ENCODE peak calls at places on chromosomes 13 and 19, in six cellular contexts. G is sciatic nerve; P is EL; K is activated naive CD4-positive, alpha-beta T cell treated with anti-CD3 and anti-CD28 coated beads for 36 hours; T is HuH-7.5; W is occipital lobe. D is an unnamed sample.

GRCh38 chr13:34667356-34668218 is 274.5 kb upstream of the NBEA start:
- DNase-seq in T (no peak), P (no peak), G (no peak), K (no peak), W (peak), D (no peak)

GRCh38 chr19:13079542-13079986 is 23.1 kb downstream of the LYL1 start:
- DNase-seq in W (no peak), T (no peak), P (no peak), G (no peak), K (no peak), D (no peak)

GRCh38 chr19:1875646-1876493 is 9.4 kb downstream of the ABHD17A start:
- DNase-seq in W (peak), G (peak), P (peak), T (peak), K (peak), D (peak)

GRCh38 chr13:25890671-25891212 is 161.1 kb downstream of the SHISA2 start:
- DNase-seq in K (no peak), G (no peak), P (no peak), T (no peak), W (no peak), D (no peak)

GRCh38 chr19:35267818-35268545 is 780 bp upstream of the USF2 start:
- DNase-seq in K (peak), G (peak), T (peak), P (peak), W (no peak), D (peak)

GRCh38 chr13:56917966-56918365 is 222.8 kb upstream of the PRR20A start:
- DNase-seq in P (no peak), W (no peak), G (no peak), K (no peak), T (no peak), D (no peak)

GRCh38 chr19:3440082-3440481 is 40.2 kb downstream of the SMIM24 start:
- DNase-seq in T (peak), K (peak), W (no peak), P (peak), G (no peak), D (no peak)

GRCh38 chr13:108917581-108917980 is 288.2 kb downstream of the MYO16 start:
- DNase-seq in T (no peak), K (no peak), W (no peak), G (no peak), P (peak), D (no peak)

GRCh38 chr19:35247526-35248309 is 1.1 kb upstream of the LSR start:
- DNase-seq in K (peak), W (no peak), T (peak), G (no peak), P (peak), D (no peak)

GRCh38 chr13:77919351-77920294 is 992 bp upstream of the EDNRB start:
- DNase-seq in P (peak), T (peak), G (peak), K (no peak), W (no peak), D (no peak)

GRCh38 chr13:26679945-26680516 is 80.6 kb downstream of the GPR12 start:
- DNase-seq in T (no peak), W (no peak), G (no peak), P (no peak), K (no peak), D (peak)

GRCh38 chr19:10820173-10820572 is 15.8 kb downstream of the TMED1 start:
- DNase-seq in P (peak), T (peak), W (no peak), G (no peak), K (peak), D (no peak)

GRCh38 chr19:14476663-14477401 is 1.7 kb upstream of the PTGER1 start:
- DNase-seq in P (peak), W (no peak), K (no peak), G (no peak), T (peak), D (no peak)

GRCh38 chr19:43699506-43700367 is 16.1 kb upstream of the IRGC start:
- DNase-seq in P (peak), G (peak), T (no peak), K (peak), W (no peak), D (no peak)

GRCh38 chr19:4712771-4713170 is 10.9 kb downstream of the DPP9 start:
- DNase-seq in W (no peak), P (no peak), K (no peak), G (no peak), T (no peak), D (no peak)

GRCh38 chr13:52001120-52001731 is 10.0 kb downstream of the ATP7B start:
- DNase-seq in P (peak), T (no peak), W (no peak), G (no peak), K (no peak), D (no peak)

GRCh38 chr13:78382481-78382880 is 220.9 kb downstream of the POU4F1 start:
- DNase-seq in W (no peak), K (no peak), G (no peak), T (no peak), P (no peak), D (no peak)

GRCh38 chr19:2253106-2254051 is 2.8 kb downstream of the JSRP1 start:
- DNase-seq in G (no peak), W (no peak), P (no peak), K (peak), T (peak), D (no peak)

GRCh38 chr19:15280915-15281683 is 48.9 kb upstream of the EPHX3 start:
- DNase-seq in G (peak), K (no peak), T (no peak), P (peak), W (peak), D (no peak)

GRCh38 chr19:17751912-17752273 is 616 bp downstream of the FCHO1 start:
- DNase-seq in T (no peak), G (no peak), P (no peak), K (no peak), W (no peak), D (no peak)

GRCh38 chr13:53242015-53242414 is 213.4 kb downstream of the OLFM4 start:
- DNase-seq in K (no peak), P (no peak), W (no peak), T (no peak), G (no peak), D (no peak)

GRCh38 chr13:112144616-112145220 is 77.8 kb downstream of the SOX1 start:
- DNase-seq in G (no peak), T (no peak), P (no peak), K (no peak), W (no peak), D (no peak)

GRCh38 chr19:51240866-51241265 is 10.0 kb upstream of the SIGLECL1 start:
- DNase-seq in W (no peak), T (no peak), P (no peak), G (no peak), K (no peak), D (no peak)

GRCh38 chr19:40377876-40378385 is 12.1 kb downstream of the HIPK4 start:
- DNase-seq in T (no peak), G (no peak), K (no peak), W (no peak), P (no peak), D (no peak)